ENCODE peak calls at places on chromosomes 5 and 9, in eight cellular contexts. One of them, this sample, is unnamed.

GRCh38 chr5:113524927-113525326 is 11.4 kb downstream of the YTHDC2 start:
- DNase-seq in AG10803: peak
- DNase-seq in astrocyte: no peak
- DNase-seq in AG04449: no peak
- DNase-seq in Caco-2: no peak
- DNase-seq in astrocyte of the spinal cord: no peak
- DNase-seq in body of pancreas: no peak
- DNase-seq in fibroblast of pulmonary artery: no peak
- DNase-seq in this sample: no peak

GRCh38 chr5:74625742-74626241 is 14.7 kb downstream of the ENC1 start:
- DNase-seq in astrocyte of the spinal cord: peak
- DNase-seq in fibroblast of pulmonary artery: peak
- DNase-seq in AG10803: no peak
- DNase-seq in body of pancreas: peak
- DNase-seq in Caco-2: no peak
- DNase-seq in astrocyte: peak
- DNase-seq in AG04449: no peak
- DNase-seq in this sample: peak

GRCh38 chr9:108412755-108413154 is 443.0 kb downstream of the ACTL7B start:
- DNase-seq in fibroblast of pulmonary artery: no peak
- DNase-seq in AG10803: no peak
- DNase-seq in astrocyte: no peak
- DNase-seq in Caco-2: peak
- DNase-seq in astrocyte of the spinal cord: no peak
- DNase-seq in body of pancreas: no peak
- DNase-seq in AG04449: no peak
- DNase-seq in this sample: no peak

GRCh38 chr5:119347574-119347973 is 8.2 kb upstream of the TNFAIP8 start:
- DNase-seq in fibroblast of pulmonary artery: no peak
- DNase-seq in astrocyte of the spinal cord: no peak
- DNase-seq in AG10803: no peak
- DNase-seq in Caco-2: no peak
- DNase-seq in AG04449: no peak
- DNase-seq in body of pancreas: no peak
- DNase-seq in astrocyte: no peak
- DNase-seq in this sample: no peak

GRCh38 chr9:127977877-127978647 is 2.7 kb downstream of the EEIG1 start:
- DNase-seq in body of pancreas: peak
- DNase-seq in fibroblast of pulmonary artery: peak
- DNase-seq in AG04449: peak
- DNase-seq in astrocyte of the spinal cord: peak
- DNase-seq in AG10803: peak
- DNase-seq in Caco-2: peak
- DNase-seq in astrocyte: peak
- DNase-seq in this sample: peak

GRCh38 chr5:137666109-137666850 is 69.6 kb downstream of the KLHL3 start:
- DNase-seq in fibroblast of pulmonary artery: peak
- DNase-seq in astrocyte: peak
- DNase-seq in AG04449: no peak
- DNase-seq in AG10803: peak
- DNase-seq in body of pancreas: peak
- DNase-seq in Caco-2: no peak
- DNase-seq in astrocyte of the spinal cord: peak
- DNase-seq in this sample: peak

GRCh38 chr9:35599763-35600604 is 5.1 kb upstream of the TESK1 start:
- DNase-seq in fibroblast of pulmonary artery: no peak
- DNase-seq in AG10803: no peak
- DNase-seq in AG04449: no peak
- DNase-seq in body of pancreas: no peak
- DNase-seq in astrocyte of the spinal cord: no peak
- DNase-seq in Caco-2: peak
- DNase-seq in astrocyte: no peak
- DNase-seq in this sample: peak

GRCh38 chr9:97362777-97363545 is 48.9 kb upstream of the TDRD7 start:
- DNase-seq in body of pancreas: no peak
- DNase-seq in fibroblast of pulmonary artery: no peak
- DNase-seq in astrocyte of the spinal cord: no peak
- DNase-seq in AG10803: no peak
- DNase-seq in AG04449: no peak
- DNase-seq in Caco-2: no peak
- DNase-seq in astrocyte: no peak
- DNase-seq in this sample: no peak

GRCh38 chr5:53481887-53482716 is 1.7 kb downstream of the FST start:
- DNase-seq in Caco-2: peak
- DNase-seq in fibroblast of pulmonary artery: peak
- DNase-seq in body of pancreas: peak
- DNase-seq in AG04449: no peak
- DNase-seq in astrocyte: peak
- DNase-seq in AG10803: peak
- DNase-seq in astrocyte of the spinal cord: peak
- DNase-seq in this sample: peak

GRCh38 chr9:642014-642413 is 199.5 kb upstream of the DMRT1 start:
- DNase-seq in fibroblast of pulmonary artery: no peak
- DNase-seq in Caco-2: no peak
- DNase-seq in AG04449: no peak
- DNase-seq in AG10803: no peak
- DNase-seq in body of pancreas: no peak
- DNase-seq in astrocyte of the spinal cord: no peak
- DNase-seq in astrocyte: no peak
- DNase-seq in this sample: no peak

DNA sequence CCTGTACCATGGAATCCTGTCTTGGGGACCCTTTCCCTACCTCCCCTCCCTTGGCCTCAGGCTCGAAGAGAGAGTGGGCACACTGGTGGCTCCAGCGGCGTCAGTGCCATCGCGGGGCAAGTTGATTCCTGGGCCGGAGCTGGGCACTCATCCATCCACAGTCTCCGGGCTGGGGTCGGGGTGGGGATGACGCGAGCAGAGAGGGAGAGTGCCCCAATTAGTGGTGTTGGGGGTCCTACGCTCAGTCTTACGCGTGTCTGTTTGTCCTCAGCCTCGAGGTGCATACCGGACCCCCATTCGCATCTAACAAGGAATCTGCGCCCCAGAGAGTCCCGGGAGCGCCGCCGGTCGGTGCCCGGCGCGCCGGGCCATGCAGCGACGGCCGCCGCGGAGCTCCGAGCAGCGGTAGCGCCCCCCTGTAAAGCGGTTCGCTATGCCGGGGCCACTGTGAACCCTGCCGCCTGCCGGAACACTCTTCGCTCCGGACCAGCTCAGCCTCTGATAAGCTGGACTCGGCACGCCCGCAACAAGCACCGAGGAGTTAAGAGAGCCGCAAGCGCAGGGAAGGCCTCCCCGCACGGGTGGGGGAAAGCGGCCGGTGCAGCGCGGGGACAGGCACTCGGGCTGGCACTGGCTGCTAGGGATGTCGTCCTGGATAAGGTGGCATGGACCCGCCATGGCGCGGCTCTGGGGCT is 724 bp downstream of the NTRK2 start:
- DNase-seq in Caco-2: no peak
- DNase-seq in AG10803: no peak
- DNase-seq in AG04449: no peak
- DNase-seq in astrocyte of the spinal cord: no peak
- DNase-seq in astrocyte: peak
- DNase-seq in fibroblast of pulmonary artery: no peak
- DNase-seq in body of pancreas: peak
- DNase-seq in this sample: no peak
- H3K4me3 ChIP-seq in Caco-2: no peak
- H3K4me3 ChIP-seq in AG10803: no peak
- H3K4me3 ChIP-seq in AG04449: peak
- H3K4me3 ChIP-seq in astrocyte of the spinal cord: peak
- H3K4me3 ChIP-seq in astrocyte: peak
- H3K4me3 ChIP-seq in fibroblast of pulmonary artery: no peak
- H3K4me3 ChIP-seq in body of pancreas: peak
- H3K4me3 ChIP-seq in this sample: no peak

GRCh38 chr9:106288689-106289088 is 574.3 kb upstream of the ZNF462 start:
- DNase-seq in AG10803: no peak
- DNase-seq in astrocyte: no peak
- DNase-seq in fibroblast of pulmonary artery: no peak
- DNase-seq in body of pancreas: no peak
- DNase-seq in AG04449: no peak
- DNase-seq in Caco-2: no peak
- DNase-seq in astrocyte of the spinal cord: no peak
- DNase-seq in this sample: no peak

GRCh38 chr9:106287108-106287631 is 575.8 kb upstream of the ZNF462 start:
- DNase-seq in AG04449: no peak
- DNase-seq in AG10803: peak
- DNase-seq in Caco-2: peak
- DNase-seq in astrocyte: no peak
- DNase-seq in astrocyte of the spinal cord: peak
- DNase-seq in body of pancreas: no peak
- DNase-seq in fibroblast of pulmonary artery: no peak
- DNase-seq in this sample: no peak

GRCh38 chr9:106284300-106284699 is 578.7 kb upstream of the ZNF462 start:
- DNase-seq in AG10803: no peak
- DNase-seq in AG04449: no peak
- DNase-seq in fibroblast of pulmonary artery: no peak
- DNase-seq in astrocyte of the spinal cord: no peak
- DNase-seq in astrocyte: no peak
- DNase-seq in Caco-2: peak
- DNase-seq in body of pancreas: no peak
- DNase-seq in this sample: no peak

GRCh38 chr9:106286249-106286648 is 576.7 kb upstream of the ZNF462 start:
- DNase-seq in astrocyte of the spinal cord: peak
- DNase-seq in Caco-2: peak
- DNase-seq in body of pancreas: no peak
- DNase-seq in fibroblast of pulmonary artery: no peak
- DNase-seq in astrocyte: peak
- DNase-seq in AG04449: no peak
- DNase-seq in AG10803: peak
- DNase-seq in this sample: no peak
- TF ChIP-seq CTCF in astrocyte of the spinal cord: peak
- TF ChIP-seq CTCF in Caco-2: peak
- TF ChIP-seq CTCF in body of pancreas: no peak
- TF ChIP-seq CTCF in fibroblast of pulmonary artery: no peak
- TF ChIP-seq CTCF in astrocyte: peak
- TF ChIP-seq CTCF in AG04449: no peak
- TF ChIP-seq CTCF in AG10803: peak
- TF ChIP-seq CTCF in this sample: no peak

GRCh38 chr5:88677943-88678779 is 204.8 kb downstream of the MEF2C start:
- DNase-seq in astrocyte: no peak
- DNase-seq in Caco-2: no peak
- DNase-seq in body of pancreas: no peak
- DNase-seq in fibroblast of pulmonary artery: no peak
- DNase-seq in AG04449: no peak
- DNase-seq in astrocyte of the spinal cord: peak
- DNase-seq in AG10803: no peak
- DNase-seq in this sample: no peak

GRCh38 chr5:88677502-88677901 is 205.5 kb downstream of the MEF2C start:
- DNase-seq in astrocyte: no peak
- DNase-seq in Caco-2: no peak
- DNase-seq in AG04449: no peak
- DNase-seq in fibroblast of pulmonary artery: no peak
- DNase-seq in AG10803: no peak
- DNase-seq in astrocyte of the spinal cord: no peak
- DNase-seq in body of pancreas: no peak
- DNase-seq in this sample: no peak

GRCh38 chr5:88679638-88680037 is 203.3 kb downstream of the MEF2C start:
- DNase-seq in body of pancreas: no peak
- DNase-seq in AG04449: no peak
- DNase-seq in AG10803: no peak
- DNase-seq in Caco-2: no peak
- DNase-seq in fibroblast of pulmonary artery: no peak
- DNase-seq in astrocyte of the spinal cord: peak
- DNase-seq in astrocyte: no peak
- DNase-seq in this sample: no peak

GRCh38 chr5:88680253-88681132 is 202.5 kb downstream of the MEF2C start:
- DNase-seq in fibroblast of pulmonary artery: peak
- DNase-seq in astrocyte of the spinal cord: peak
- DNase-seq in astrocyte: no peak
- DNase-seq in AG04449: no peak
- DNase-seq in body of pancreas: peak
- DNase-seq in Caco-2: peak
- DNase-seq in AG10803: peak
- DNase-seq in this sample: peak

GRCh38 chr5:88678780-88679491 is 204.0 kb downstream of the MEF2C start:
- DNase-seq in AG10803: no peak
- DNase-seq in astrocyte: no peak
- DNase-seq in AG04449: no peak
- DNase-seq in fibroblast of pulmonary artery: no peak
- DNase-seq in astrocyte of the spinal cord: peak
- DNase-seq in Caco-2: no peak
- DNase-seq in body of pancreas: no peak
- DNase-seq in this sample: no peak
- H3K4me3 ChIP-seq in AG10803: no peak
- H3K4me3 ChIP-seq in astrocyte: peak
- H3K4me3 ChIP-seq in AG04449: no peak
- H3K4me3 ChIP-seq in fibroblast of pulmonary artery: no peak
- H3K4me3 ChIP-seq in astrocyte of the spinal cord: peak
- H3K4me3 ChIP-seq in Caco-2: no peak
- H3K4me3 ChIP-seq in body of pancreas: no peak
- H3K4me3 ChIP-seq in this sample: no peak

GRCh38 chr9:88663766-88664419 is 128.9 kb downstream of the NXNL2 start:
- DNase-seq in fibroblast of pulmonary artery: peak
- DNase-seq in AG04449: no peak
- DNase-seq in body of pancreas: no peak
- DNase-seq in astrocyte of the spinal cord: no peak
- DNase-seq in AG10803: no peak
- DNase-seq in astrocyte: peak
- DNase-seq in Caco-2: no peak
- DNase-seq in this sample: peak

GRCh38 chr9:88658311-88658822 is 123.4 kb downstream of the NXNL2 start:
- DNase-seq in astrocyte of the spinal cord: peak
- DNase-seq in Caco-2: no peak
- DNase-seq in fibroblast of pulmonary artery: peak
- DNase-seq in astrocyte: peak
- DNase-seq in AG04449: no peak
- DNase-seq in AG10803: peak
- DNase-seq in body of pancreas: peak
- DNase-seq in this sample: peak

GRCh38 chr9:88660611-88661010 is 125.6 kb downstream of the NXNL2 start:
- DNase-seq in astrocyte of the spinal cord: no peak
- DNase-seq in fibroblast of pulmonary artery: peak
- DNase-seq in Caco-2: peak
- DNase-seq in astrocyte: no peak
- DNase-seq in AG04449: no peak
- DNase-seq in AG10803: peak
- DNase-seq in body of pancreas: no peak
- DNase-seq in this sample: peak

GRCh38 chr9:88659126-88659525 is 124.1 kb downstream of the NXNL2 start:
- DNase-seq in AG04449: no peak
- DNase-seq in Caco-2: no peak
- DNase-seq in fibroblast of pulmonary artery: no peak
- DNase-seq in AG10803: no peak
- DNase-seq in body of pancreas: no peak
- DNase-seq in astrocyte of the spinal cord: no peak
- DNase-seq in astrocyte: no peak
- DNase-seq in this sample: no peak

DNA sequence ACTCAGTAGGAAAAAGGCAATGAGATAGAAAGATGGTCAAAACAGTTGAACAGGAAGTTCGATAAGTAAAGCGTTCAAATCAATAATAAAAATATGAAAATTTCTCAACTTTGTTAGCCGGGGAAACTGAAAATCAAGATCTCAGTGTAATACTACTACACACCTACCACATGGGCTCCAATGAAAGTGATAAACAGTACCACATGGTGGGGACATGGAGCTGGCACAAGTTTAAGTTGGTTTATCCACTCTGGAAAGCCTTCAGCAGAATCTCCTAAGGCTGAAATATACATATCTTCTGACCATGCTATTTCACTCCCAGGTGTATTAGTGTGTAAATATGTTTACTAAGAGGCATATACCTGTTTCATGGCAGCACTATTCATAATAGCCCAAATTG is 126.8 kb downstream of the NXNL2 start:
- DNase-seq in Caco-2: no peak
- DNase-seq in AG10803: no peak
- DNase-seq in AG04449: no peak
- DNase-seq in astrocyte: no peak
- DNase-seq in astrocyte of the spinal cord: no peak
- DNase-seq in body of pancreas: no peak
- DNase-seq in fibroblast of pulmonary artery: peak
- DNase-seq in this sample: peak
- TF ChIP-seq CTCF in Caco-2: no peak
- TF ChIP-seq CTCF in AG10803: no peak
- TF ChIP-seq CTCF in AG04449: no peak
- TF ChIP-seq CTCF in astrocyte: no peak
- TF ChIP-seq CTCF in astrocyte of the spinal cord: peak
- TF ChIP-seq CTCF in body of pancreas: no peak
- TF ChIP-seq CTCF in fibroblast of pulmonary artery: peak
- TF ChIP-seq CTCF in this sample: no peak